ENCODE peak calls at places on chromosomes 13 and 19, in seven cellular contexts. Q is H1, R is neuronal stem cell, Z is H9, C is mesendoderm, A is IMR-90, B is mesenchymal stem cell. V is an unnamed sample.

GRCh38 chr19:35261356-35262100 is 7.2 kb upstream of the USF2 start:
- DNase-seq in Q (no peak), R (no peak), Z (peak; percentile 18), C (no peak), A (no peak), B (no peak), V (no peak)

GRCh38 chr19:46716672-46717033 is 261 bp downstream of the PRKD2 start:
- DNase-seq in Q (no peak), R (no peak), Z (no peak), C (peak; percentile 35), A (no peak), B (no peak), V (no peak)

GRCh38 chr13:98428256-98428966 is 148.5 kb downstream of the STK24 start:
- DNase-seq in Q (no peak), R (no peak), Z (no peak), C (no peak), A (peak; percentile 32), B (no peak), V (no peak)

GRCh38 chr19:5130371-5131030 is 161.6 kb downstream of the KDM4B start:
- DNase-seq in Q (no peak), R (no peak), Z (no peak), C (no peak), A (no peak), B (no peak), V (no peak)

GRCh38 chr19:11375143-11375948 is 880 bp downstream of the SWSAP1 start:
- DNase-seq in Q (no peak), R (no peak), Z (peak; percentile 82), C (peak; percentile 72), A (no peak), B (no peak), V (no peak)

GRCh38 chr13:46893820-46894533 is 2.9 kb downstream of the HTR2A start:
- DNase-seq in Q (peak; percentile 10), R (peak; percentile 71), Z (peak; percentile 78), C (peak; percentile 70), A (peak; percentile 17), B (peak; percentile 60), V (peak; percentile 49)

GRCh38 chr19:15812059-15812722 is 3.3 kb downstream of the OR10H1 start:
- DNase-seq in Q (no peak), R (no peak), Z (no peak), C (no peak), A (no peak), B (no peak), V (no peak)

GRCh38 chr13:82458169-82458568 is 1424.1 kb downstream of the SLITRK1 start:
- DNase-seq in Q (no peak), R (no peak), Z (no peak), C (no peak), A (no peak), B (no peak), V (no peak)

GRCh38 chr19:1819211-1819975 is 7.3 kb upstream of the ATP8B3 start:
- DNase-seq in Q (no peak), R (no peak), Z (no peak), C (no peak), A (no peak), B (no peak), V (no peak)

GRCh38 chr13:24865158-24865557 is 101.2 kb downstream of the RNF17 start:
- DNase-seq in Q (no peak), R (no peak), Z (no peak), C (no peak), A (peak; percentile 4), B (peak; percentile 12), V (no peak)
- H3K9ac ChIP-seq in Q (no peak overlapping the region), R (no peak overlapping the region), Z (no peak overlapping the region), C (no peak overlapping the region), A (no peak overlapping the region), B (peak overlapping the region; percentile 20), V (no peak overlapping the region)

DNA sequence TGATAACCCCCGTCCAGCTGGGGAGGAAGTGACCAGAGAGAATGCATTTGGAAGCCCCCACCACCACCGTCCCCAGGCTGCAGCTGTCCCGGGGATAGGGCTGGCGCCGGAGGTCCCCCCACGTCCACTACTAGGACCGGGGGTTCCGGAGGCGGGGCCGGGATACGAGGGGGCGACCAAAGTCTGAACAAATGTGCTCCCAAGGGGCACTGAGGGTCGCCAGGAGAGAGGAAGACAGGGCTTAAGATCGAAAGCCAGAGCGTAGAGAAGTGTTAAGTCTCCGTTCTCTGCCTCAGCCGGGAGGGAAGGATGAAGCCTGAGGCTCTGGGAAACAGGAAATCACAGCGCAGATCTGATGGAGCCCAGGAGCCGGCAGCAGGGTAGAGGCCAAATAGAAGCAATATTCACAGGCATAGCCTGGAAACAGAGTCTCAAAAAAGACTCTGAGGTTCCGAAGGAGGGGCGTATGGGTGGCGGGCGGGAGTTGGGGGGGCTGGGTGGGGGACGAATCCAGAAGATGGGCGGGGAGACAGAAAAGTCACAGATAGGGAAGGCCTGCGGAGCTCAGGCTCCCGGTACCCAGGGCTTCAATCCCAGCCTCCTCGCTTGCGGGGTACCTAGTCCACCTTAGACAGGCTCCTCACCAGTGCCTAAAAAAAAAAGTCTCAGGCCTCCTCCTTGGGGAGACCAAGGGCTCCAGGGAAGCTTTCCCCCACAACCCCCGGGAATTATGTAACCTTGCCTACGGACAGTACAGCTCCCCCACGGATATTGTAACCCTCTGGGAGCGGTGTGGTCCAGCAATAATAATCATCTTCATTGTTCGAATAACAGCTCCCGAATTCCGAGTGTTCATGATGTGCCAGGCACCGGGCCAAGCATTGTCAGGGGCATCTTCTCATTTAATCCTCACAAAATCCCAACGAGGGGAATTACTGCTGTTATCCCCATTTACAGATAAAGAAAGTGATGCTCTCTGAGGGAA is 1.1 kb upstream of the ERF start:
- DNase-seq in Q (no peak), R (peak; percentile 67), Z (peak; percentile 58), C (peak; percentile 87), A (peak; percentile 46), B (peak; percentile 78), V (peak; percentile 36)
- H3K23ac ChIP-seq in Q (no peak overlapping the region), R (no peak overlapping the region), Z (no peak overlapping the region), C (peak overlapping the region; percentile 45), A (peak overlapping the region; percentile 92), B (no peak overlapping the region), V (no peak overlapping the region)

GRCh38 chr13:112871742-112872141 is 97.3 kb upstream of the MCF2L start:
- DNase-seq in Q (no peak), R (no peak), Z (no peak), C (no peak), A (no peak), B (no peak), V (no peak)
- H2AK5ac ChIP-seq in Q (no peak overlapping the region), R (no peak overlapping the region), Z (no peak overlapping the region), C (no peak overlapping the region), A (no peak overlapping the region), B (no peak overlapping the region), V (no peak overlapping the region)

DNA sequence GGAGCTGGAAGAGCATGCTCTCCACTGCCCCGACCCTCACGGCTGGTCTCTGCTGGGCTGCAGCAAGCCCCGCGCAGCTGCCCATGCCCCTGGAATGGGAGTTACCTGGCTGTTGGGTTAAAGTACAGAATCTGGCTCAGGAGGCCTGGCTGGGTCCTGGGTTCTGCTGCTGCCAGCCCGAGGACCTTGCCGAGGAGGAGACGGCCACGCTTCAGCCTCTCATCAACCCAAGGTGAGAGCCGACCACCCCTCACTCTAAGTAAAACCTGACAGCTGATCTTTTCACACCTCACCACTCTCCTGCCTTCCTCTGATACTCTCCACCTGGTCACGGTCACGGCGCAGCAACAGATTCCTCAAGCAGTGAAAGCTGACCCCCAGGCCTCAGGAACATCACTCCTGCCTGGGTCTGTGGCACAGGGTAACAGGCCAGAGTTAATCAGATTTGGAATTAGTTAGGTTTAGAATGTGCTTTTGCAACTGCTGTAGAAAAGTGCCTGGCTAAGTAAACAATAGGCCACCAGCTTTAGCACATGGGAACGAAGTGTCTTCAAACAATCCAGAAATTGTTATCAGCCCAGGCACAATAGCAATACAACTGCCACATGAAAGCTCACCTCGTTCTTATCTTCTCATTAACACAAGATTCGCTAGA is 20.5 kb downstream of the RAB20 start:
- DNase-seq in Q (no peak), R (no peak), Z (no peak), C (peak; percentile 92), A (no peak), B (no peak), V (no peak)
- H3K9ac ChIP-seq in Q (no peak overlapping the region), R (no peak overlapping the region), Z (no peak overlapping the region), C (no peak overlapping the region), A (no peak overlapping the region), B (peak overlapping the region; percentile 10), V (no peak overlapping the region)

V was measured in trophoblast cell.